ENCODE peak calls at places on chromosomes 6 and 20, in eight cellular contexts. K, E, U, F, M, W, Z and N are unnamed samples.

GRCh38 chr6:151240036-151240685 is 394 bp downstream of the AKAP12 start:
- DNase-seq in W (no peak), K (no peak), F (peak; percentile 43), Z (peak; percentile 78), U (peak; percentile 54), E (peak; percentile 32), M (peak; percentile 35), N (peak; percentile 75)

GRCh38 chr6:143419526-143419925 is 31.0 kb downstream of the ADAT2 start:
- DNase-seq in U (no peak), E (no peak), M (no peak), F (no peak), W (no peak), K (no peak), Z (no peak), N (no peak)

GRCh38 chr6:34616230-34616591 is 60.1 kb upstream of the SPDEF start:
- DNase-seq in M (no peak), K (no peak), Z (no peak), U (no peak), F (no peak), W (no peak), E (no peak), N (no peak)

GRCh38 chr6:96947055-96947454 is 22.5 kb downstream of the KLHL32 start:
- DNase-seq in E (no peak), Z (no peak), U (no peak), W (no peak), K (peak; percentile 27), M (no peak), F (no peak), N (no peak)

GRCh38 chr6:87705070-87705691 is 3.1 kb upstream of the AKIRIN2 start:
- DNase-seq in K (peak; percentile 81), M (no peak), U (no peak), Z (no peak), W (no peak), F (no peak), E (no peak), N (no peak)

GRCh38 chr20:5402903-5403531 is 86.3 kb upstream of the PROKR2 start:
- DNase-seq in M (no peak), W (no peak), F (peak; percentile 16), U (no peak), Z (no peak), K (peak; percentile 12), E (peak; percentile 19), N (no peak)

GRCh38 chr20:51402201-51402600 is 140.3 kb downstream of the NFATC2 start:
- DNase-seq in F (no peak), W (no peak), U (peak; percentile 18), E (peak; percentile 71), Z (no peak), M (no peak), K (peak; percentile 49), N (no peak)

GRCh38 chr6:168075787-168076202 is 3.2 kb downstream of the FRMD1 start:
- DNase-seq in M (no peak), W (no peak), K (no peak), U (no peak), F (no peak), E (no peak), Z (no peak), N (no peak)

GRCh38 chr20:45355209-45355608 is 7.0 kb upstream of the SDC4 start:
- DNase-seq in W (no peak), M (no peak), E (no peak), K (no peak), F (peak; percentile 59), U (no peak), Z (no peak), N (no peak)

GRCh38 chr6:35181313-35181932 is 32.3 kb upstream of the SCUBE3 start:
- DNase-seq in Z (peak; percentile 23), U (no peak), K (no peak), F (no peak), W (no peak), M (peak; percentile 15), E (no peak), N (no peak)

GRCh38 chr6:26003102-26003694 is 40.6 kb downstream of the TRIM38 start:
- DNase-seq in Z (peak; percentile 58), E (peak; percentile 55), K (no peak), F (no peak), M (no peak), W (no peak), U (peak; percentile 61), N (peak; percentile 49)

GRCh38 chr6:117555882-117556498 is 46.3 kb downstream of the GOPC start:
- DNase-seq in Z (no peak), F (no peak), K (no peak), E (peak; percentile 60), U (peak; percentile 59), M (no peak), W (peak; percentile 51), N (peak; percentile 26)

GRCh38 chr6:56062856-56063255 is 184.5 kb downstream of the COL21A1 start:
- DNase-seq in M (no peak), F (no peak), W (no peak), K (no peak), U (no peak), E (no peak), Z (no peak), N (no peak)

GRCh38 chr6:1335367-1336037 is 23.6 kb downstream of the FOXQ1 start:
- DNase-seq in W (no peak), F (no peak), E (no peak), K (no peak), Z (no peak), U (no peak), M (no peak), N (no peak)

GRCh38 chr6:35973670-35974222 is 50.7 kb downstream of the SLC26A8 start:
- DNase-seq in F (peak; percentile 38), E (peak; percentile 8), U (no peak), Z (no peak), W (no peak), M (no peak), K (peak; percentile 62), N (no peak)

GRCh38 chr20:18740726-18741125 is 72.9 kb upstream of the SCP2D1 start:
- DNase-seq in K (no peak), E (no peak), Z (no peak), U (no peak), W (no peak), M (no peak), F (no peak), N (no peak)

GRCh38 chr20:32070690-32071213 is 18.7 kb downstream of the HCK start:
- DNase-seq in W (no peak), E (no peak), M (no peak), F (no peak), U (no peak), Z (no peak), K (no peak), N (no peak)

GRCh38 chr6:71523548-71523947 is 234.9 kb downstream of the OGFRL1 start:
- DNase-seq in W (no peak), K (no peak), U (no peak), F (no peak), M (no peak), E (no peak), Z (no peak), N (no peak)

GRCh38 chr6:24799541-24799915 is 811 bp upstream of the ARMH2 start:
- DNase-seq in M (no peak), F (no peak), Z (no peak), U (no peak), K (no peak), E (no peak), W (no peak), N (no peak)

GRCh38 chr6:157761331-157761921 is 61.6 kb upstream of the SNX9 start:
- DNase-seq in U (no peak), K (peak; percentile 78), Z (no peak), W (no peak), M (no peak), E (peak; percentile 51), F (no peak), N (no peak)